ENCODE peak calls at places on chromosomes 5 and 9, in nine cellular contexts. H is IMR-90; Z is spleen; Y is uterus; J is A549; G is aorta; R is HepG2; X is naive thymus-derived CD4-positive, alpha-beta T cell; K is body of pancreas. E is an unnamed sample.

GRCh38 chr5:136213919-136214493 is 21.0 kb upstream of the SMIM32 start:
- DNase-seq in K (no peak), J (no peak), Z (no peak), X (no peak), R (no peak), Y (no peak), G (no peak), H (no peak), E (no peak)

GRCh38 chr9:123511326-123511974 is 155.5 kb downstream of the CRB2 start:
- DNase-seq in K (no peak), G (no peak), X (no peak), J (no peak), Y (no peak), H (no peak), Z (no peak), R (no peak), E (no peak)

GRCh38 chr9:98374385-98375051 is 119.1 kb upstream of the TBC1D2 start:
- DNase-seq in K (peak; percentile 83), H (peak; percentile 96), X (no peak), R (peak; percentile 41), G (no peak), Y (no peak), J (peak; percentile 72), Z (no peak), E (no peak)

GRCh38 chr9:110891760-110892159 is 146.5 kb downstream of the LPAR1 start:
- DNase-seq in R (no peak), X (no peak), K (no peak), G (no peak), Y (no peak), Z (no peak), J (no peak), H (peak; percentile 75), E (no peak)

GRCh38 chr9:32551491-32552049 is 557 bp upstream of the SMIM27 start:
- DNase-seq in H (peak; percentile 36), Z (peak; percentile 83), R (peak; percentile 14), Y (peak; percentile 42), G (peak; percentile 77), K (peak; percentile 36), J (peak; percentile 28), X (peak; percentile 46), E (peak; percentile 18)

GRCh38 chr9:34994429-34995287 is 5.1 kb downstream of the DNAJB5 start:
- DNase-seq in R (peak; percentile 38), Z (no peak), X (no peak), J (peak; percentile 78), H (peak; percentile 49), Y (peak; percentile 60), G (no peak), K (no peak), E (no peak)

GRCh38 chr5:38932854-38933408 is 87.1 kb downstream of the OSMR start:
- DNase-seq in K (peak; percentile 71), H (no peak), J (no peak), R (no peak), G (no peak), Z (no peak), Y (no peak), X (no peak), E (no peak)

GRCh38 chr9:137304383-137305059 is 2.5 kb upstream of the NRARP start:
- DNase-seq in K (no peak), G (peak; percentile 71), R (no peak), X (no peak), J (no peak), Y (no peak), Z (peak; percentile 74), H (no peak), E (no peak)

GRCh38 chr5:138536665-138537315 is 6.2 kb downstream of the ETF1 start:
- DNase-seq in G (no peak), Z (no peak), J (no peak), K (no peak), R (peak; percentile 43), H (no peak), X (peak; percentile 13), Y (no peak), E (no peak)

GRCh38 chr5:9431151-9431495 is 114.8 kb downstream of the SEMA5A start:
- DNase-seq in H (no peak), J (no peak), Z (no peak), X (no peak), G (no peak), R (no peak), K (no peak), Y (no peak), E (no peak)

GRCh38 chr9:77647659-77648457 is at the start of gene GNA14:
- DNase-seq in K (no peak), G (peak; percentile 78), J (no peak), R (no peak), H (no peak), X (no peak), Z (peak; percentile 77), Y (peak; percentile 47), E (no peak)

GRCh38 chr9:99730063-99730462 is 91.6 kb upstream of the NR4A3 start:
- DNase-seq in Y (no peak), J (no peak), Z (no peak), G (no peak), H (no peak), X (no peak), K (no peak), R (no peak), E (no peak)

GRCh38 chr5:151886741-151887261 is 37.9 kb downstream of the GLRA1 start:
- DNase-seq in J (no peak), X (no peak), Z (no peak), R (no peak), G (no peak), Y (no peak), K (no peak), H (no peak), E (no peak)

DNA sequence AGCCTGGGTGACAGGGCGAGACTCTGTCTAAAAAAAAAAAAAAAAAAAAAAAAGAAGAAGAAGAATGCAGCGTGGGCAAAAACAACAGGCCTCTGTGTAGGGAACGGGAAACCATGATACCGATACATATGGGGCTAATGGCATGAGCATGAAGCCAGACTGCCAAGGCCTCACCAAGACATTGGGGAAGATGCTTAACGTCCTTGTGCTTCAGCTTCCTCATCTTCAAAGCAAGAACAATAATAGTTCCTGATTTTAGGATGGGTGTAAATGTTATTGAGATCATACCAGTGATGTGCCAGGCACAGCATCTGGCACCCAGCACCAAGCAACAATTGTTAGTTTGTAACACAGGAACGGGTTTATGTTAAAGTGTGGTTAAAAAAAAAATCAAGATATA is 51.4 kb downstream of the NEURL1B start:
- DNase-seq in J (no peak), X (no peak), Y (no peak), Z (peak; percentile 30), K (no peak), R (no peak), G (no peak), H (no peak), E (no peak)
- H3K4me1 ChIP-seq in J (peaks cover 4% of the 10 kb centered on the region), X (peaks cover 20% of the 10 kb centered on the region), Y (peaks cover 27% of the 10 kb centered on the region), Z (peaks cover 20% of the 10 kb centered on the region), K (peaks cover 35% of the 10 kb centered on the region), R (peaks cover 31% of the 10 kb centered on the region), G (no peaks in the 10 kb centered on the region), H (peaks cover 7% of the 10 kb centered on the region), E (peaks cover 6% of the 10 kb centered on the region)

GRCh38 chr9:134706522-134706921 is 64.9 kb downstream of the COL5A1 start:
- DNase-seq in Z (no peak), R (no peak), J (no peak), H (peak; percentile 28), Y (no peak), K (no peak), G (no peak), X (no peak), E (no peak)

GRCh38 chr9:134708672-134709038 is 67.1 kb downstream of the COL5A1 start:
- DNase-seq in Z (no peak), G (no peak), X (no peak), K (no peak), J (no peak), Y (no peak), R (no peak), H (no peak), E (no peak)

GRCh38 chr9:134705786-134706185 is 64.2 kb downstream of the COL5A1 start:
- DNase-seq in K (no peak), R (no peak), Z (no peak), H (no peak), J (no peak), Y (no peak), X (no peak), G (no peak), E (no peak)

GRCh38 chr9:134707731-134708671 is 66.4 kb downstream of the COL5A1 start:
- DNase-seq in X (no peak), G (no peak), H (no peak), Y (no peak), K (no peak), J (no peak), Z (no peak), R (no peak), E (no peak)

GRCh38 chr9:134707031-134707680 is 65.6 kb downstream of the COL5A1 start:
- DNase-seq in R (peak; percentile 7), K (peak; percentile 64), G (peak; percentile 94), J (no peak), Y (peak; percentile 93), H (peak; percentile 88), Z (no peak), X (no peak), E (no peak)
- H3K4me3 ChIP-seq in R (no peak overlapping the region), K (no peak overlapping the region), G (no peak overlapping the region), J (no peak overlapping the region), Y (no peak overlapping the region), H (no peak overlapping the region), Z (no peak overlapping the region), X (no peak overlapping the region), E (no peak overlapping the region)

GRCh38 chr5:73344835-73345234 is 103.7 kb downstream of the FOXD1 start:
- DNase-seq in G (no peak), Z (no peak), X (no peak), R (no peak), J (no peak), K (no peak), Y (no peak), H (no peak), E (no peak)
- H3K9me3 ChIP-seq in G (no peaks in the 10 kb centered on the region), Z (peaks cover 13% of the 10 kb centered on the region), X (no peaks in the 10 kb centered on the region), R (peaks cover 13% of the 10 kb centered on the region), J (peaks cover 38% of the 10 kb centered on the region), K (no peaks in the 10 kb centered on the region), Y (no peaks in the 10 kb centered on the region), H (peaks cover 23% of the 10 kb centered on the region), E (no peaks in the 10 kb centered on the region)

GRCh38 chr9:38023661-38024035 is 45.4 kb downstream of the SHB start:
- DNase-seq in X (no peak), G (no peak), H (no peak), K (no peak), Z (no peak), J (no peak), Y (no peak), R (no peak), E (no peak)
- H3K4me1 ChIP-seq in X (no peaks in the 10 kb centered on the region), G (peaks cover 6% of the 10 kb centered on the region), H (peaks cover 67% of the 10 kb centered on the region), K (peaks cover 85% of the 10 kb centered on the region), Z (peaks cover 39% of the 10 kb centered on the region), J (peaks cover 99% of the 10 kb centered on the region), Y (peaks cover 36% of the 10 kb centered on the region), R (peaks cover 100% of the 10 kb centered on the region), E (no peaks in the 10 kb centered on the region)

E was measured in effector memory CD4-positive, alpha-beta T cell.